ENCODE peak calls at places on chromosomes 7 and 10, in five cellular contexts. J is A549, S is IMR-90, U is K562, F is GM12878. D is an unnamed sample.

GRCh38 chr10:46042527-46042926 is 3.5 kb downstream of the MSMB start:
- DNase-seq in U (no peak), S (no peak), F (no peak), J (no peak), D (no peak)

GRCh38 chr10:101394522-101395133 is 40.7 kb downstream of the BTRC start:
- DNase-seq in U (no peak), S (no peak), J (no peak), F (no peak), D (no peak)

GRCh38 chr10:95350830-95351228 is 60.0 kb upstream of the PDLIM1 start:
- DNase-seq in J (no peak), F (no peak), U (no peak), S (no peak), D (no peak)

GRCh38 chr7:121931149-121931922 is 58.4 kb downstream of the PTPRZ1 start:
- DNase-seq in F (no peak), J (no peak), S (no peak), U (no peak), D (no peak)

GRCh38 chr10:79344502-79345195 is 2.6 kb upstream of the PPIF start:
- DNase-seq in F (no peak), U (no peak), S (no peak), J (no peak), D (no peak)

GRCh38 chr10:60203993-60204618 is 185.6 kb downstream of the ANK3 start:
- DNase-seq in F (no peak), J (peak), U (no peak), S (peak), D (peak)

GRCh38 chr10:122421054-122421625 is 33.3 kb upstream of the ARMS2 start:
- DNase-seq in S (no peak), U (no peak), F (no peak), J (no peak), D (no peak)

GRCh38 chr7:157255201-157255606 is 81.6 kb upstream of the DNAJB6 start:
- DNase-seq in U (no peak), S (no peak), J (no peak), F (no peak), D (no peak)

GRCh38 chr7:70177166-70177565 is 578.9 kb downstream of the AUTS2 start:
- DNase-seq in J (no peak), S (no peak), U (no peak), F (no peak), D (no peak)

GRCh38 chr7:26534649-26535482 is 243.2 kb downstream of the SNX10 start:
- DNase-seq in J (no peak), S (no peak), U (no peak), F (no peak), D (no peak)

GRCh38 chr7:1458676-1459511 is at the start of gene MICALL2:
- DNase-seq in S (peak), J (peak), U (peak), F (no peak), D (peak)

GRCh38 chr7:50660040-50660829 is 95.0 kb upstream of the DDC start:
- DNase-seq in S (no peak), J (no peak), U (no peak), F (no peak), D (no peak)

GRCh38 chr7:151122794-151123484 is 36.7 kb downstream of the AGAP3 start:
- DNase-seq in J (no peak), S (no peak), U (no peak), F (no peak), D (no peak)
- TF ChIP-seq RCOR1 in J (no peak), S (no peak), U (no peak), F (no peak), D (no peak)

GRCh38 chr10:8296090-8296741 is 241.7 kb downstream of the GATA3 start:
- DNase-seq in F (no peak), J (no peak), S (no peak), U (no peak), D (no peak)
- TF ChIP-seq RCOR1 in F (no peak), J (no peak), S (no peak), U (no peak), D (no peak)

GRCh38 chr10:32131388-32131787 is 75.2 kb upstream of the KIF5B start:
- DNase-seq in S (no peak), F (no peak), U (no peak), J (no peak), D (no peak)

GRCh38 chr10:32130788-32131187 is 74.6 kb upstream of the KIF5B start:
- DNase-seq in F (no peak), S (no peak), J (no peak), U (no peak), D (no peak)

GRCh38 chr10:32132357-32132756 is 76.1 kb upstream of the KIF5B start:
- DNase-seq in J (no peak), S (no peak), F (no peak), U (peak), D (no peak)
- TF ChIP-seq RCOR1 in J (no peak), S (no peak), F (no peak), U (no peak), D (no peak)

DNA sequence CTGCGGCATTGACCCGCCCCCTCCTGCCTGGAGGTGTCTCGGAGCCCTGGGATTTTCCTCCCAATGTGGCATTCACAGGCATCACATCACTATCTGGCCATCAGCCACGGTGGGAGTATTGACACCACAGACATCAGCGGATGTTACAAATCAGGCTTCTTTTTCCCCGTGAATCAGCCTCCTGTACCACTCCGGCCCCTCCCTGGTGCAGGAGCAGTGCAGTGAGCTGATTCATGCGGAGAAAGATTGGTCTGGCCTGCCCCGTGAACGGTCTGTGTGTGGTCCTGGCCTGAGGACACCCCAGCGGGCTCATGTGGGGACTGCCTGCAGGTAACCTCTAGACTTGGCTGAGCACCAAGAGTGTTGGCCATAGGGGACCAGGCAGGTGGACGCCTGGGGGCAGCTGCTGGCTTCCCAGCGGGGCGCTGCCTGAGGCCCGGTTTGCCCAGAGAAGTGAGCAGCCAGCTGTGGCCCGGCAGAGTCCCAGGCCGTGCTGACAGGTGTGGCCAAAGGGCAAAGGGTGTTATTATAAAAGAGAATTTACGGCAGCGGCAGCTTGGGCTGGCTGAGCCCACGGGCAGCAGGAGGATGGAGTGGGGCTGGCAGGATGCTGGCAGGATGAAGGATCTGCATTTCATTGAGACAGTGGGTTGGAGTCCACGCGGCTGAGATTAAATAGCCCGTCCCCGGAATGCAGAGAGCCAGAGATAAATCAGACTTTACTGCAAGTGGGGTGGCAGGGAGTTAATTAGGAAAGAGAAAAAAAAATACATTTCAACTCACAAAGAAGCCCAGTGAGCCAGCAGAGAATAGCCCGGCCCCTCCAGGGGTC is 32.1 kb upstream of the GNA12 start:
- DNase-seq in F (no peak), U (no peak), S (peak), J (peak), D (peak)
- TF ChIP-seq RCOR1 in F (no peak), U (no peak), S (no peak), J (no peak), D (no peak)